ENCODE peak calls at places on chromosomes 2 and 18, in nine cellular contexts. One of them, this sample, is unnamed.

GRCh38 chr2:73859721-73860586 is 31.2 kb downstream of the STAMBP start:
- DNase-seq in mammary epithelial cell: peak
- DNase-seq in heart right ventricle: no peak
- DNase-seq in Peyer's patch: no peak
- DNase-seq in progenitor cell of endocrine pancreas: no peak
- DNase-seq in WTC11: no peak
- DNase-seq in heart left ventricle: no peak
- DNase-seq in H9: no peak
- DNase-seq in body of pancreas: no peak
- DNase-seq in this sample: no peak

GRCh38 chr2:143333847-143334246 is 204.6 kb downstream of the ARHGAP15 start:
- DNase-seq in mammary epithelial cell: no peak
- DNase-seq in heart right ventricle: no peak
- DNase-seq in Peyer's patch: no peak
- DNase-seq in progenitor cell of endocrine pancreas: no peak
- DNase-seq in WTC11: no peak
- DNase-seq in heart left ventricle: no peak
- DNase-seq in H9: no peak
- DNase-seq in body of pancreas: no peak
- DNase-seq in this sample: no peak

GRCh38 chr2:227205701-227206100 is 41.3 kb downstream of the COL4A3 start:
- DNase-seq in mammary epithelial cell: no peak
- DNase-seq in heart right ventricle: no peak
- DNase-seq in Peyer's patch: no peak
- DNase-seq in progenitor cell of endocrine pancreas: no peak
- DNase-seq in WTC11: no peak
- DNase-seq in heart left ventricle: no peak
- DNase-seq in H9: no peak
- DNase-seq in body of pancreas: no peak
- DNase-seq in this sample: no peak

GRCh38 chr2:30935795-30936194 is 128.5 kb upstream of the CAPN13 start:
- DNase-seq in mammary epithelial cell: no peak
- DNase-seq in heart right ventricle: no peak
- DNase-seq in Peyer's patch: no peak
- DNase-seq in progenitor cell of endocrine pancreas: no peak
- DNase-seq in WTC11: no peak
- DNase-seq in heart left ventricle: no peak
- DNase-seq in H9: no peak
- DNase-seq in body of pancreas: no peak
- DNase-seq in this sample: no peak

GRCh38 chr2:230910546-230911135 is 14.4 kb downstream of the GPR55 start:
- DNase-seq in mammary epithelial cell: no peak
- DNase-seq in heart right ventricle: no peak
- DNase-seq in Peyer's patch: no peak
- DNase-seq in progenitor cell of endocrine pancreas: no peak
- DNase-seq in WTC11: no peak
- DNase-seq in heart left ventricle: peak
- DNase-seq in H9: no peak
- DNase-seq in body of pancreas: no peak
- DNase-seq in this sample: no peak

GRCh38 chr2:152508446-152508845 is 173.5 kb downstream of the FMNL2 start:
- DNase-seq in mammary epithelial cell: peak
- DNase-seq in heart right ventricle: no peak
- DNase-seq in Peyer's patch: no peak
- DNase-seq in progenitor cell of endocrine pancreas: no peak
- DNase-seq in WTC11: no peak
- DNase-seq in heart left ventricle: no peak
- DNase-seq in H9: no peak
- DNase-seq in body of pancreas: no peak
- DNase-seq in this sample: no peak

GRCh38 chr2:98911376-98912154 is 24.5 kb downstream of the CRACDL start:
- DNase-seq in mammary epithelial cell: peak
- DNase-seq in heart right ventricle: no peak
- DNase-seq in Peyer's patch: no peak
- DNase-seq in progenitor cell of endocrine pancreas: no peak
- DNase-seq in WTC11: no peak
- DNase-seq in heart left ventricle: no peak
- DNase-seq in H9: no peak
- DNase-seq in body of pancreas: no peak
- DNase-seq in this sample: no peak

GRCh38 chr2:68837861-68838341 is 33.3 kb downstream of the BMP10 start:
- DNase-seq in mammary epithelial cell: peak
- DNase-seq in heart right ventricle: no peak
- DNase-seq in Peyer's patch: no peak
- DNase-seq in progenitor cell of endocrine pancreas: no peak
- DNase-seq in WTC11: no peak
- DNase-seq in heart left ventricle: no peak
- DNase-seq in H9: no peak
- DNase-seq in body of pancreas: no peak
- DNase-seq in this sample: no peak

GRCh38 chr2:186570587-186570986 is 19.3 kb upstream of the ITGAV start:
- DNase-seq in mammary epithelial cell: peak
- DNase-seq in heart right ventricle: no peak
- DNase-seq in Peyer's patch: no peak
- DNase-seq in progenitor cell of endocrine pancreas: no peak
- DNase-seq in WTC11: no peak
- DNase-seq in heart left ventricle: no peak
- DNase-seq in H9: no peak
- DNase-seq in body of pancreas: no peak
- DNase-seq in this sample: no peak

GRCh38 chr2:155815851-155816250 is 516.7 kb downstream of the NR4A2 start:
- DNase-seq in mammary epithelial cell: peak
- DNase-seq in heart right ventricle: no peak
- DNase-seq in Peyer's patch: no peak
- DNase-seq in progenitor cell of endocrine pancreas: no peak
- DNase-seq in WTC11: peak
- DNase-seq in heart left ventricle: no peak
- DNase-seq in H9: peak
- DNase-seq in body of pancreas: no peak
- DNase-seq in this sample: no peak

GRCh38 chr2:101204400-101205095 is 48.1 kb upstream of the CNOT11 start:
- DNase-seq in mammary epithelial cell: no peak
- DNase-seq in heart right ventricle: no peak
- DNase-seq in Peyer's patch: no peak
- DNase-seq in progenitor cell of endocrine pancreas: no peak
- DNase-seq in WTC11: no peak
- DNase-seq in heart left ventricle: no peak
- DNase-seq in H9: no peak
- DNase-seq in body of pancreas: no peak
- DNase-seq in this sample: no peak

GRCh38 chr2:152165306-152165705 is 10.3 kb downstream of the STAM2 start:
- DNase-seq in mammary epithelial cell: no peak
- DNase-seq in heart right ventricle: no peak
- DNase-seq in Peyer's patch: no peak
- DNase-seq in progenitor cell of endocrine pancreas: no peak
- DNase-seq in WTC11: no peak
- DNase-seq in heart left ventricle: no peak
- DNase-seq in H9: no peak
- DNase-seq in body of pancreas: no peak
- DNase-seq in this sample: no peak

GRCh38 chr2:179850188-179850587 is 11.2 kb downstream of the ZNF385B start:
- DNase-seq in mammary epithelial cell: peak
- DNase-seq in heart right ventricle: no peak
- DNase-seq in Peyer's patch: no peak
- DNase-seq in progenitor cell of endocrine pancreas: no peak
- DNase-seq in WTC11: no peak
- DNase-seq in heart left ventricle: no peak
- DNase-seq in H9: no peak
- DNase-seq in body of pancreas: no peak
- DNase-seq in this sample: no peak

GRCh38 chr18:50117876-50118275 is 77.1 kb downstream of the MYO5B start:
- DNase-seq in mammary epithelial cell: peak
- DNase-seq in heart right ventricle: no peak
- DNase-seq in Peyer's patch: no peak
- DNase-seq in progenitor cell of endocrine pancreas: no peak
- DNase-seq in WTC11: no peak
- DNase-seq in heart left ventricle: no peak
- DNase-seq in H9: no peak
- DNase-seq in body of pancreas: no peak
- DNase-seq in this sample: no peak

GRCh38 chr18:7844418-7844817 is 277.3 kb downstream of the PTPRM start:
- DNase-seq in mammary epithelial cell: peak
- DNase-seq in heart right ventricle: no peak
- DNase-seq in Peyer's patch: no peak
- DNase-seq in progenitor cell of endocrine pancreas: no peak
- DNase-seq in WTC11: no peak
- DNase-seq in heart left ventricle: no peak
- DNase-seq in H9: no peak
- DNase-seq in body of pancreas: no peak
- DNase-seq in this sample: no peak

GRCh38 chr18:702957-703659 is 9.3 kb downstream of the ENOSF1 start:
- DNase-seq in mammary epithelial cell: peak
- DNase-seq in heart right ventricle: no peak
- DNase-seq in Peyer's patch: no peak
- DNase-seq in progenitor cell of endocrine pancreas: no peak
- DNase-seq in WTC11: no peak
- DNase-seq in heart left ventricle: no peak
- DNase-seq in H9: no peak
- DNase-seq in body of pancreas: no peak
- DNase-seq in this sample: no peak

GRCh38 chr2:187429989-187430388 is 18.1 kb downstream of the CALCRL start:
- DNase-seq in mammary epithelial cell: peak
- DNase-seq in heart right ventricle: no peak
- DNase-seq in Peyer's patch: no peak
- DNase-seq in progenitor cell of endocrine pancreas: no peak
- DNase-seq in WTC11: no peak
- DNase-seq in heart left ventricle: no peak
- DNase-seq in H9: no peak
- DNase-seq in body of pancreas: no peak
- DNase-seq in this sample: no peak

GRCh38 chr18:8910843-8911242 is 191.7 kb upstream of the NDUFV2 start:
- DNase-seq in mammary epithelial cell: no peak
- DNase-seq in heart right ventricle: no peak
- DNase-seq in Peyer's patch: no peak
- DNase-seq in progenitor cell of endocrine pancreas: no peak
- DNase-seq in WTC11: no peak
- DNase-seq in heart left ventricle: no peak
- DNase-seq in H9: no peak
- DNase-seq in body of pancreas: no peak
- DNase-seq in this sample: no peak

GRCh38 chr2:45799679-45800381 is 148.4 kb downstream of the PRKCE start:
- DNase-seq in mammary epithelial cell: no peak
- DNase-seq in heart right ventricle: no peak
- DNase-seq in Peyer's patch: no peak
- DNase-seq in progenitor cell of endocrine pancreas: no peak
- DNase-seq in WTC11: no peak
- DNase-seq in heart left ventricle: no peak
- DNase-seq in H9: no peak
- DNase-seq in body of pancreas: no peak
- DNase-seq in this sample: no peak
- TF ChIP-seq CTCF in mammary epithelial cell: no peak
- TF ChIP-seq CTCF in heart right ventricle: no peak
- TF ChIP-seq CTCF in Peyer's patch: no peak
- TF ChIP-seq CTCF in progenitor cell of endocrine pancreas: no peak
- TF ChIP-seq CTCF in WTC11: no peak
- TF ChIP-seq CTCF in heart left ventricle: no peak
- TF ChIP-seq CTCF in H9: no peak
- TF ChIP-seq CTCF in body of pancreas: no peak
- TF ChIP-seq CTCF in this sample: no peak

GRCh38 chr2:104736026-104736425 is 117.9 kb upstream of the POU3F3 start:
- DNase-seq in mammary epithelial cell: no peak
- DNase-seq in heart right ventricle: no peak
- DNase-seq in Peyer's patch: no peak
- DNase-seq in progenitor cell of endocrine pancreas: no peak
- DNase-seq in WTC11: no peak
- DNase-seq in heart left ventricle: no peak
- DNase-seq in H9: no peak
- DNase-seq in body of pancreas: no peak
- DNase-seq in this sample: no peak

GRCh38 chr2:104734937-104735586 is 118.9 kb upstream of the POU3F3 start:
- DNase-seq in mammary epithelial cell: no peak
- DNase-seq in heart right ventricle: no peak
- DNase-seq in Peyer's patch: no peak
- DNase-seq in progenitor cell of endocrine pancreas: no peak
- DNase-seq in WTC11: no peak
- DNase-seq in heart left ventricle: no peak
- DNase-seq in H9: no peak
- DNase-seq in body of pancreas: no peak
- DNase-seq in this sample: no peak

GRCh38 chr2:104733544-104733943 is 120.4 kb upstream of the POU3F3 start:
- DNase-seq in mammary epithelial cell: no peak
- DNase-seq in heart right ventricle: no peak
- DNase-seq in Peyer's patch: no peak
- DNase-seq in progenitor cell of endocrine pancreas: no peak
- DNase-seq in WTC11: peak
- DNase-seq in heart left ventricle: no peak
- DNase-seq in H9: peak
- DNase-seq in body of pancreas: peak
- DNase-seq in this sample: no peak
- TF ChIP-seq CTCF in mammary epithelial cell: peak
- TF ChIP-seq CTCF in heart right ventricle: no peak
- TF ChIP-seq CTCF in Peyer's patch: no peak
- TF ChIP-seq CTCF in progenitor cell of endocrine pancreas: peak
- TF ChIP-seq CTCF in WTC11: peak
- TF ChIP-seq CTCF in heart left ventricle: peak
- TF ChIP-seq CTCF in H9: peak
- TF ChIP-seq CTCF in body of pancreas: no peak
- TF ChIP-seq CTCF in this sample: no peak

DNA sequence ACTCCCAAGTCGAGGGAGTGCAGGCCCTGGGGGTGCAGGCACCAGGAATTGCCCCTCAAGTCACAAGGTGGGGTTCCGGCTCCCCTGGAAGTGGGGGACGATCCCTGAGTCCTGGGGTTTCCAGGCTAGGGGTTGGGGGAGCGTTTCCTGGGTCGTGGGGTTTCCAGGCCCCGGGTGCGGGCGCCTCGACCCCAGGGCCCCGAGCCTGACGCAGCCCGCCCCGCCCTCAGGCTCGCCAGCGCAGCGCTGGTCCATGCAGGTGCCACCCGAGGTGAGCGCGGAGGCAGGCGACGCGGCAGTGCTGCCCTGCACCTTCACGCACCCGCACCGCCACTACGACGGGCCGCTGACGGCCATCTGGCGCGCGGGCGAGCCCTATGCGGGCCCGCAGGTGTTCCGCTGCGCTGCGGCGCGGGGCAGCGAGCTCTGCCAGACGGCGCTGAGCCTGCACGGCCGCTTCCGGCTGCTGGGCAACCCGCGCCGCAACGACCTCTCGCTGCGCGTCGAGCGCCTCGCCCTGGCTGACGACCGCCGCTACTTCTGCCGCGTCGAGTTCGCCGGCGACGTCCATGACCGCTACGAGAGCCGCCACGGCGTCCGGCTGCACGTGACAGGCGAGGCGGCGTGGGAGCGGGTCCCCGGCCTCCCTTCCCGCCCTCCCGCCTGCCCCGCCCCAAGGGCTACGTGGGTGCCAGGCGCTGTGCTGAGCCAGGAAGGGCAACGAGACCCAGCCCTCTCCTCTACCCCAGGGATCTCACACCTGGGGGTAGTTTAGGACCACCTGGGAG is 12.0 kb downstream of the SIGLEC15 start:
- DNase-seq in mammary epithelial cell: no peak
- DNase-seq in heart right ventricle: peak
- DNase-seq in Peyer's patch: no peak
- DNase-seq in progenitor cell of endocrine pancreas: peak
- DNase-seq in WTC11: peak
- DNase-seq in heart left ventricle: peak
- DNase-seq in H9: peak
- DNase-seq in body of pancreas: peak
- DNase-seq in this sample: peak
- TF ChIP-seq CTCF in mammary epithelial cell: peak
- TF ChIP-seq CTCF in heart right ventricle: peak
- TF ChIP-seq CTCF in Peyer's patch: no peak
- TF ChIP-seq CTCF in progenitor cell of endocrine pancreas: peak
- TF ChIP-seq CTCF in WTC11: no peak
- TF ChIP-seq CTCF in heart left ventricle: peak
- TF ChIP-seq CTCF in H9: peak
- TF ChIP-seq CTCF in body of pancreas: peak
- TF ChIP-seq CTCF in this sample: peak

GRCh38 chr2:188983427-188984101 is 9.4 kb downstream of the COL3A1 start:
- DNase-seq in mammary epithelial cell: no peak
- DNase-seq in heart right ventricle: no peak
- DNase-seq in Peyer's patch: no peak
- DNase-seq in progenitor cell of endocrine pancreas: no peak
- DNase-seq in WTC11: no peak
- DNase-seq in heart left ventricle: no peak
- DNase-seq in H9: no peak
- DNase-seq in body of pancreas: no peak
- DNase-seq in this sample: no peak
- TF ChIP-seq CTCF in mammary epithelial cell: peak
- TF ChIP-seq CTCF in heart right ventricle: peak
- TF ChIP-seq CTCF in Peyer's patch: no peak
- TF ChIP-seq CTCF in progenitor cell of endocrine pancreas: peak
- TF ChIP-seq CTCF in WTC11: peak
- TF ChIP-seq CTCF in heart left ventricle: peak
- TF ChIP-seq CTCF in H9: peak
- TF ChIP-seq CTCF in body of pancreas: no peak
- TF ChIP-seq CTCF in this sample: no peak

This sample was measured in natural killer cell.